ENCODE peak calls at places on chromosome 19, in nine cellular contexts. V, P, N, M, T, W, L, C and A are unnamed samples.

GRCh38 chr19:16402076-16402475 is 69.7 kb downstream of the EPS15L1 start:
- DNase-seq in V (no peak), C (no peak), P (no peak), M (no peak), T (no peak), W (no peak), N (no peak), L (no peak), A (no peak)

GRCh38 chr19:28444371-28444770 is 768.6 kb downstream of the UQCRFS1 start:
- DNase-seq in T (no peak), W (no peak), N (no peak), L (no peak), M (no peak), P (no peak), C (no peak), V (no peak), A (no peak)

GRCh38 chr19:34345934-34346333 is 19.1 kb upstream of the GPI start:
- DNase-seq in L (no peak), C (peak; percentile 61), T (peak; percentile 83), W (peak; percentile 55), V (peak; percentile 73), N (peak; percentile 50), P (peak; percentile 20), M (peak; percentile 38), A (peak; percentile 49)

GRCh38 chr19:19606021-19606420 is 12.5 kb downstream of the PBX4 start:
- DNase-seq in N (no peak), T (no peak), M (peak; percentile 38), L (peak; percentile 20), P (peak; percentile 82), V (no peak), W (peak; percentile 47), C (no peak), A (no peak)

GRCh38 chr19:52963229-52963760 is 614 bp upstream of the ZNF816 start:
- DNase-seq in M (peak; percentile 2), L (no peak), T (peak; percentile 61), N (no peak), W (no peak), P (no peak), C (peak; percentile 29), V (no peak), A (no peak)

GRCh38 chr19:11624064-11624463 is 26.8 kb downstream of the ZNF627 start:
- DNase-seq in V (no peak), L (peak; percentile 82), P (peak; percentile 9), N (no peak), C (no peak), T (no peak), W (no peak), M (no peak), A (no peak)

GRCh38 chr19:48493718-48494515 is 17.7 kb downstream of the LMTK3 start:
- DNase-seq in P (no peak), N (no peak), V (no peak), W (no peak), T (no peak), C (no peak), M (no peak), L (no peak), A (no peak)

GRCh38 chr19:41264581-41265375 is 606 bp downstream of the HNRNPUL1 start:
- DNase-seq in L (peak; percentile 8), V (peak; percentile 59), C (peak; percentile 68), M (peak; percentile 37), T (peak; percentile 54), N (peak; percentile 4), P (no peak), W (peak; percentile 37), A (peak; percentile 26)

GRCh38 chr19:11673608-11674041 is 65.1 kb downstream of the ZNF823 start:
- DNase-seq in M (no peak), V (peak; percentile 19), P (no peak), L (peak; percentile 30), W (no peak), C (peak; percentile 83), T (peak; percentile 91), N (no peak), A (no peak)

GRCh38 chr19:55484571-55485438 is at the start of gene NAT14:
- DNase-seq in T (peak; percentile 95), P (peak; percentile 16), C (peak; percentile 72), V (peak; percentile 62), M (peak; percentile 64), L (no peak), W (peak; percentile 43), N (no peak), A (peak; percentile 61)

GRCh38 chr19:1455002-1455335 is 5.0 kb downstream of the APC2 start:
- DNase-seq in C (no peak), P (no peak), N (no peak), M (no peak), L (no peak), T (no peak), V (no peak), W (no peak), A (no peak)

GRCh38 chr19:7159105-7159933 is 89.8 kb downstream of the ZNF557 start:
- DNase-seq in N (no peak), M (no peak), L (peak; percentile 64), T (no peak), P (no peak), C (peak; percentile 74), V (no peak), W (no peak), A (no peak)

GRCh38 chr19:11685676-11686650 is 52.8 kb downstream of the ZNF823 start:
- DNase-seq in W (no peak), N (no peak), V (no peak), M (no peak), C (no peak), L (no peak), T (no peak), P (no peak), A (no peak)

GRCh38 chr19:22327321-22327720 is 41.1 kb downstream of the ZNF729 start:
- DNase-seq in C (no peak), V (no peak), W (no peak), T (no peak), L (no peak), N (no peak), M (no peak), P (no peak), A (no peak)

GRCh38 chr19:41411682-41412265 is 14.2 kb downstream of the BCKDHA start:
- DNase-seq in M (no peak), W (no peak), T (no peak), N (no peak), V (no peak), C (peak; percentile 60), L (no peak), P (no peak), A (no peak)

GRCh38 chr19:2824129-2824528 is 4.5 kb downstream of the ZNF554 start:
- DNase-seq in M (no peak), P (no peak), T (no peak), V (no peak), C (no peak), W (no peak), L (no peak), N (no peak), A (no peak)

GRCh38 chr19:45498411-45499195 is at the start of gene PPM1N:
- DNase-seq in P (no peak), N (peak; percentile 47), L (no peak), T (peak; percentile 84), C (no peak), M (peak; percentile 42), W (peak; percentile 59), V (no peak), A (peak; percentile 36)

GRCh38 chr19:39592381-39592780 is 9.9 kb upstream of the LGALS13 start:
- DNase-seq in L (no peak), V (no peak), C (no peak), N (no peak), M (no peak), W (no peak), P (no peak), T (no peak), A (no peak)

GRCh38 chr19:45692187-45693111 is at the start of gene QPCTL:
- DNase-seq in N (peak; percentile 95), T (peak; percentile 99), C (peak; percentile 98), V (peak; percentile 94), P (peak; percentile 97), L (peak; percentile 99), W (peak; percentile 95), M (peak; percentile 97), A (peak; percentile 99)

GRCh38 chr19:35087393-35087792 is 28.2 kb upstream of the FXYD3 start:
- DNase-seq in W (no peak), P (no peak), N (no peak), C (no peak), L (no peak), T (no peak), V (no peak), M (no peak), A (no peak)